ENCODE peak calls at places on chromosomes 7 and 10, in four cellular contexts. K, F, V and A are unnamed samples.

GRCh38 chr7:123485187-123485586 is 49.2 kb downstream of the IQUB start:
- DNase-seq in K (no peak), F (no peak), V (no peak), A (no peak)

GRCh38 chr7:101153969-101154692 is at the start of gene AP1S1:
- DNase-seq in K (peak), F (peak), V (peak), A (peak)

GRCh38 chr10:96507044-96507443 is 6.7 kb downstream of the TLL2 start:
- DNase-seq in K (no peak), F (no peak), V (no peak), A (no peak)

GRCh38 chr7:78134256-78134655 is 335.7 kb downstream of the PHTF2 start:
- DNase-seq in K (peak), F (peak), V (no peak), A (peak)

GRCh38 chr10:128211064-128211504 is 84.9 kb upstream of the MKI67 start:
- DNase-seq in K (no peak), F (no peak), V (no peak), A (no peak)

GRCh38 chr10:128631801-128632241 is 505.6 kb upstream of the MKI67 start:
- DNase-seq in K (no peak), F (no peak), V (no peak), A (no peak)

GRCh38 chr10:93826355-93826754 is 67.4 kb upstream of the SLC35G1 start:
- DNase-seq in K (no peak), F (no peak), V (no peak), A (no peak)

GRCh38 chr10:1604246-1604645 is 133.1 kb downstream of the ADARB2 start:
- DNase-seq in K (no peak), F (no peak), V (no peak), A (no peak)

GRCh38 chr7:22447759-22448158 is 52.2 kb downstream of the STEAP1B start:
- DNase-seq in K (no peak), F (peak), V (peak), A (no peak)

GRCh38 chr7:266851-267840 is 22.8 kb upstream of the FOXL3 start:
- DNase-seq in K (no peak), F (no peak), V (no peak), A (peak)

GRCh38 chr7:156778201-156778600 is 114.8 kb downstream of the LMBR1 start:
- DNase-seq in K (no peak), F (no peak), V (no peak), A (no peak)

GRCh38 chr7:140869430-140869829 is 55.3 kb downstream of the BRAF start:
- DNase-seq in K (no peak), F (no peak), V (no peak), A (no peak)

GRCh38 chr7:140870003-140870402 is 54.7 kb downstream of the BRAF start:
- DNase-seq in K (no peak), F (no peak), V (no peak), A (no peak)

GRCh38 chr7:140866926-140867325 is 57.8 kb downstream of the BRAF start:
- DNase-seq in K (no peak), F (no peak), V (no peak), A (no peak)

GRCh38 chr7:140864732-140865131 is 60.0 kb downstream of the BRAF start:
- DNase-seq in K (no peak), F (no peak), V (no peak), A (no peak)

GRCh38 chr7:140867467-140868314 is 57.0 kb downstream of the BRAF start:
- DNase-seq in K (no peak), F (no peak), V (no peak), A (no peak)
- TF ChIP-seq ELK1 in K (no peak), F (no peak), V (no peak), A (no peak)

GRCh38 chr10:14369881-14370280 is 39.2 kb upstream of the FRMD4A start:
- DNase-seq in K (no peak), F (no peak), V (no peak), A (no peak)

GRCh38 chr10:14362098-14362497 is 31.4 kb upstream of the FRMD4A start:
- DNase-seq in K (no peak), F (peak), V (no peak), A (no peak)

GRCh38 chr10:14366760-14367159 is 36.0 kb upstream of the FRMD4A start:
- DNase-seq in K (no peak), F (no peak), V (no peak), A (no peak)

GRCh38 chr10:14360951-14361350 is 30.2 kb upstream of the FRMD4A start:
- DNase-seq in K (no peak), F (no peak), V (no peak), A (no peak)

DNA sequence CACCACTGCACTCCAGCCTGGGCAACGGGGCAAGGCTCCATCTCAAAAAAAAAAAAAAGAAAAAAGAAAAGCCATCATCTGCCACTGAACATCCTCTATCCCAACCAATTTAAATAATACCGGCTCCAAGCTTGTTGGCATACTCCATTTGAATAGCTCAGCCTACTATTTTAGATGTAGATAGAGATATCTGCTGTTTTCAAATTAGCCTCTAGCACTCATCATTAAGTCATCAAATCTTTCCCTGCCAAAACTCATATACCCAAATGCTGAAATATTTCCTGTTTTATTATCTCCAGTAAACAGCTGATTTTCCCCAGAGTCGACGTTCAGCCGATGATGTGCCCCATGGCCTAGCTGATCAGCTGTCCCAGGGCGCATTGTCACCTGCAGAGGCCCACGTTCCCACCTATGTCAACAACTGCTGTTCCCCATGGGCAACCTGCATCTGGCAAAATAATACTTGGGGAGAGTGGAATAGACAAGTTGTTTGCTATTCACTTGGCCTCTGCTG is 34.6 kb upstream of the FRMD4A start:
- DNase-seq in K (no peak), F (peak), V (no peak), A (no peak)
- TF ChIP-seq ELK1 in K (no peak), F (no peak), V (no peak), A (no peak)

GRCh38 chr10:121135512-121135911 is 284.4 kb downstream of the WDR11 start:
- DNase-seq in K (no peak), F (no peak), V (no peak), A (no peak)
- TF ChIP-seq ELK1 in K (no peak), F (no peak), V (no peak), A (no peak)

GRCh38 chr10:30812018-30812851 is 182.7 kb upstream of the LYZL2 start:
- DNase-seq in K (no peak), F (peak), V (no peak), A (no peak)

GRCh38 chr10:30816812-30817193 is 187.2 kb upstream of the LYZL2 start:
- DNase-seq in K (no peak), F (no peak), V (no peak), A (peak)

GRCh38 chr10:30816144-30816811 is 186.7 kb upstream of the LYZL2 start:
- DNase-seq in K (no peak), F (no peak), V (no peak), A (no peak)

GRCh38 chr10:30811665-30812017 is 182.1 kb upstream of the LYZL2 start:
- DNase-seq in K (no peak), F (no peak), V (no peak), A (no peak)

DNA sequence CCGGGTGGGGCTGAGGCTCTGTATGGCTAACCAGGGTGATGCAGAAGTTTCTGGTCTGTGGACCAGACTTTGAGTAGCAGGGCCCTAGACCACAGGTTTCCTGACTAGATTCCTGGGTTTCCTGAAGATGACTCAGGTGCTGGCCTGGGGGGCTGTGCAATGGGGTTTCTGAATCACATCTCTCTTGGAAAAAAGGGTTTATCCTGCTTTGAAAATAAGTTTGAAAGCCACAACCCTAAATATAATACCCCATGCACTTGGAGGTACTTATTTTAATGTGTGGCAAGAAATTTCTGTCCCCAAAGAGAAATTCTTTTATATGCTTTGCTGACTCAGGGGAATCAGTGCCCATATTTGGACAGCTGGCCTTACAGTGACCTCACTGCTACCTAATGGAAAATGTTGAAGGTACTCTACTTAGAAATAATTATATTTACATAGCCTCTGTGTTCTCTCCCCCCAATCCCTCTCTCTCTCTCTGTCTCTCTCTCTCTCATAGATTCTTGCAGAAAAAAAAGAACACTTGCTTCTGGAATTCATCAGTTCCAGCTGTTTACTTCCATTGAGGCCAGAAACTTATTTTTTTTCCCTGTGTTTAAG is 184.4 kb upstream of the LYZL2 start:
- DNase-seq in K (no peak), F (peak), V (no peak), A (no peak)
- TF ChIP-seq ELK1 in K (no peak), F (no peak), V (no peak), A (no peak)

GRCh38 chr7:144011458-144012230 is 11.5 kb downstream of the OR6B1 start:
- DNase-seq in K (peak), F (peak), V (no peak), A (no peak)
- TF ChIP-seq ELK1 in K (no peak), F (no peak), V (no peak), A (no peak)

GRCh38 chr10:31320598-31321211 is 1.7 kb downstream of the ZEB1 start:
- DNase-seq in K (peak), F (peak), V (no peak), A (peak)
- TF ChIP-seq ELK1 in K (no peak), F (no peak), V (no peak), A (no peak)

GRCh38 chr10:77578583-77579227 is 58.9 kb downstream of the KCNMA1 start:
- DNase-seq in K (peak), F (peak), V (no peak), A (no peak)
- TF ChIP-seq ELK1 in K (no peak), F (no peak), V (no peak), A (no peak)

DNA sequence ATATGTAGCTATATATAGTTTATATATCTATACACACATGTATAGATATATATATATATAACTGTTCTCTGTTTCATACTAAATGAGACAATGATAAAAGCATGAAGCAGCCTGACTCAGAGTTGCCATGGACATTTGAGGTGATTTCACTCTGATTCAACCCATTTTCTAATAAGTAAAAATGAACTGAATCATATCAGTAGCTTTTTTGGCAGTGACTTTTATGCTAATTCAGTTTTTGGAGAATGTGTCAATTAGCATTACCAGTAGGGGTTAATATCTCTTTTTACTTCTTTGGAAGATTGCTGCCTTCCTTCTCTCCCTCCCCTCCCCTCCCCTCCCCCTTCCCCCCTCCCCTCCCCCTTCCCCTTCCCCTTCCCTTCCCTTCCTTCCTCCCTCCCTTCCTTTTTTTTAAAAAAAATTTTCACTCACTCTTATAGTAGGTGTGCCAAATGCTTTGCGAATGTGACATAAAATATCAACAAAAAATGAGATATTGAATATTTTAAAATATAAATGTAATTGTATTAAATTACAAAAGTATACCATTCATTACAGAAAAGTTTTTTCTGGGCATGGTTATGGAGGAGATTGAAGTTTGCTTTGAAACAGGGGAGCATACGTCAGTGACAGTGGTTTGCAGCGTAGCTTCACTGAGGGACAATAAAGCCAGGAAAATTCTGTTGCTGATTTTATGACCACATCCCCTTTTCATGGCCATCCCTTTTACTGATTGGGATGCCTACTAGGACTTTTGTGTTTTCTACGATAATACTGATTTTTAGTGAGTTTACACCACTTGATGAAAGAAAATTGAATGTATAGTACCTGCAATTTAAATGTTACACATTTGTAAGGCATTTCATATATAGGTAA is 64.0 kb upstream of the KLF6 start:
- DNase-seq in K (no peak), F (peak), V (no peak), A (no peak)
- TF ChIP-seq ELK1 in K (no peak), F (no peak), V (no peak), A (no peak)

DNA sequence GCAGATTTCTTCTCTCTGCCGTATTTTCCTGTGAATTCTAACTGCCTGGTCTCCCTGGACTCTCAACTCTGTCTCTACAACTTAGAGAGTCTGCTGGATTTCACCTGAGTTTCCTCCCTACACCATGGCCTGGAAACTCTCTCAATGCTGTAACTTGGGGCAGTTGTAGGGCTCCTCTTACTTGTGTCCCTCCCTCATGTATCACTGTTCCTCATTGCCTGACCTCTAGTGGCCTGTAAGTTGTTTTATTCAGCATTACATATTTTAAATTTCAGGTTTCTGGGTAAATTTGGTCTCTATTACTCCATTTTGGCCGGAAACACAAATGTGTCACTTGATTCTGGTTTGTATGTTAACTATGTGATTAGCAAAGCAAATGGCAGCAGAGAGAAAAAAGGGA is 70.9 kb downstream of the DYNC1I1 start:
- DNase-seq in K (no peak), F (no peak), V (no peak), A (no peak)
- TF ChIP-seq ELK1 in K (no peak), F (no peak), V (no peak), A (no peak)

DNA sequence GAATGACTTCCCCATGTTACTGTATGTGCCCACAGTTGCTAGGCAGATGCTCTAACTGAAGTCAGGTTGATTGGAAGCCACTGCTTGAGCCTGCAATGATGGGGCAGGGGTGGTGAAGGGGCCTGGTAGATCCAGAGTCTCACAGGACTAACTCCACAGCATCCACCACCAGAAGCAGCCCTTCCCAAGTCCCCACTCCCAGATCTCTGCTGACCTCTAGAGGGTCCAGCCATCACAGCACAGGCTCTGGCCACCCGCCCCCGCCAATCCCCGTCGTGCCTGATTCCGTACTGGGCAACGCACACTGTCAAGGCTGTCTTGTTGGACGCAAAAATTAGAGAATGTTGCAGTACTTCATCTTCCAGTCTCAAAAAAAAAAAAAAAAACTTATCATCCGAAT is 136.8 kb upstream of the PDE1C start:
- DNase-seq in K (peak), F (peak), V (no peak), A (peak)
- TF ChIP-seq ELK1 in K (no peak), F (no peak), V (no peak), A (no peak)